ENCODE peak calls at places on chromosomes 16 and 17, in ten cellular contexts. P is BJ; W is CD8-positive, alpha-beta T cell; O is mucosa of descending colon; A is brain microvascular endothelial cell; G is breast epithelium; E is BE2C; X is IMR-90; F is transverse colon; Q is uterus. N is an unnamed sample.

GRCh38 chr16:71895679-71896385 is 501 bp downstream of the IST1 start:
- DNase-seq in F (peak; percentile 45), E (no peak), G (peak; percentile 29), O (no peak), X (peak; percentile 50), W (no peak), P (no peak), A (peak; percentile 20), Q (no peak), N (no peak)

GRCh38 chr17:60749050-60749449 is 71.4 kb downstream of the BCAS3 start:
- DNase-seq in W (no peak), P (no peak), Q (no peak), F (no peak), X (no peak), E (no peak), A (no peak), G (no peak), O (no peak), N (no peak)

GRCh38 chr16:49424961-49425360 is 51.4 kb downstream of the C16orf78 start:
- DNase-seq in P (no peak), F (no peak), E (no peak), W (no peak), G (no peak), O (no peak), A (no peak), Q (no peak), X (no peak), N (no peak)

GRCh38 chr17:45137561-45138305 is 2.2 kb downstream of the ACBD4 start:
- DNase-seq in G (no peak), P (no peak), A (no peak), W (no peak), Q (no peak), E (no peak), O (peak; percentile 75), F (peak; percentile 62), X (no peak), N (no peak)

GRCh38 chr17:82019905-82020873 is 2.5 kb downstream of the CENPX start:
- DNase-seq in E (peak; percentile 86), G (no peak), A (no peak), O (peak; percentile 79), F (peak; percentile 70), Q (no peak), W (no peak), X (peak; percentile 21), P (no peak), N (no peak)

GRCh38 chr16:12097523-12098428 is 121.2 kb downstream of the SNX29 start:
- DNase-seq in X (peak; percentile 84), W (no peak), G (no peak), Q (peak; percentile 31), F (peak; percentile 13), A (no peak), P (peak; percentile 55), E (no peak), O (no peak), N (peak; percentile 43)

GRCh38 chr16:11384184-11384955 is 39.1 kb downstream of the RMI2 start:
- DNase-seq in A (no peak), P (no peak), E (no peak), W (no peak), X (no peak), G (no peak), Q (no peak), F (no peak), O (no peak), N (no peak)

GRCh38 chr16:53073053-53073452 is 18.3 kb downstream of the CHD9 start:
- DNase-seq in G (no peak), P (no peak), F (no peak), A (no peak), O (no peak), X (no peak), E (no peak), W (no peak), Q (no peak), N (no peak)

GRCh38 chr16:23132921-23133532 is 16.2 kb downstream of the USP31 start:
- DNase-seq in G (no peak), P (no peak), E (no peak), F (peak; percentile 14), O (no peak), Q (peak; percentile 91), W (no peak), A (no peak), X (peak; percentile 28), N (peak; percentile 30)
- H3K4me3 ChIP-seq in G (peak overlapping the region; percentile 17), P (no peak overlapping the region), E (no peak overlapping the region), F (no peak overlapping the region), O (no peak overlapping the region), Q (peak overlapping the region; percentile 30), W (no peak overlapping the region), A (no peak overlapping the region), X (no peak overlapping the region), N (peak overlapping the region; percentile 25)

GRCh38 chr17:77695386-77695785 is 263.1 kb upstream of the TNRC6C start:
- DNase-seq in E (no peak), A (no peak), F (no peak), W (no peak), X (no peak), G (no peak), P (no peak), Q (no peak), O (no peak), N (no peak)

GRCh38 chr17:77697480-77698400 is 260.8 kb upstream of the TNRC6C start:
- DNase-seq in E (no peak), X (no peak), O (no peak), A (no peak), P (no peak), G (no peak), F (no peak), W (no peak), Q (no peak), N (no peak)

GRCh38 chr17:77696720-77697460 is 261.6 kb upstream of the TNRC6C start:
- DNase-seq in F (no peak), E (no peak), O (no peak), P (no peak), Q (peak; percentile 52), G (no peak), W (no peak), A (no peak), X (no peak), N (no peak)

GRCh38 chr17:77694391-77695363 is 263.8 kb upstream of the TNRC6C start:
- DNase-seq in A (no peak), W (no peak), X (no peak), G (no peak), E (no peak), O (no peak), P (no peak), F (no peak), Q (no peak), N (no peak)

GRCh38 chr17:77696151-77696719 is 262.3 kb upstream of the TNRC6C start:
- DNase-seq in G (no peak), W (no peak), P (no peak), O (no peak), X (no peak), A (no peak), F (no peak), Q (no peak), E (no peak), N (no peak)
- H3K4me3 ChIP-seq in G (peak overlapping the region; percentile 35), W (peak overlapping the region; percentile 4), P (no peak overlapping the region), O (no peak overlapping the region), X (no peak overlapping the region), A (no peak overlapping the region), F (no peak overlapping the region), Q (peak overlapping the region; percentile 9), E (no peak overlapping the region), N (no peak overlapping the region)

DNA sequence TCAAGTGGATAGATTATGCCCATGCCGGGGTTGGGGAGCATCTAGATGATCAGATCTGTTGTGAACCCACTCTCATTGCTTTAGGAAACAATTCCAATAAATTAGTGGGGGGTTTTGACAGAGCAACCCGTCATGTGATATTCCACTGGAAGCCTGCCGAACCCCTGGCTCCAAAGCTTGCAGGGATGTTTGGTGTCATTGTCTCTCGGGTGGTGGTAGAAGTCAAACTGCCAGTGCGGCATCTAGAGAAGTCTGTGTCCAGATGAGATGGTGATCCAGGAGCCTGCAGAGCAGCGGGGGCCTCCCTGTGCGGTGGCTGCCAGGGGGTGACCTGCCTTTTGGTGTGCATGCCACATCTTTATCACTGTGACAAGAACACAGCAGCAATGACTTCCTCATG is 91.7 kb downstream of the SHISA6 start:
- DNase-seq in F (no peak), W (no peak), X (no peak), E (no peak), O (no peak), G (no peak), P (no peak), A (no peak), Q (no peak), N (no peak)
- H3K4me3 ChIP-seq in F (no peak overlapping the region), W (no peak overlapping the region), X (no peak overlapping the region), E (no peak overlapping the region), O (no peak overlapping the region), G (no peak overlapping the region), P (no peak overlapping the region), A (no peak overlapping the region), Q (no peak overlapping the region), N (no peak overlapping the region)

DNA sequence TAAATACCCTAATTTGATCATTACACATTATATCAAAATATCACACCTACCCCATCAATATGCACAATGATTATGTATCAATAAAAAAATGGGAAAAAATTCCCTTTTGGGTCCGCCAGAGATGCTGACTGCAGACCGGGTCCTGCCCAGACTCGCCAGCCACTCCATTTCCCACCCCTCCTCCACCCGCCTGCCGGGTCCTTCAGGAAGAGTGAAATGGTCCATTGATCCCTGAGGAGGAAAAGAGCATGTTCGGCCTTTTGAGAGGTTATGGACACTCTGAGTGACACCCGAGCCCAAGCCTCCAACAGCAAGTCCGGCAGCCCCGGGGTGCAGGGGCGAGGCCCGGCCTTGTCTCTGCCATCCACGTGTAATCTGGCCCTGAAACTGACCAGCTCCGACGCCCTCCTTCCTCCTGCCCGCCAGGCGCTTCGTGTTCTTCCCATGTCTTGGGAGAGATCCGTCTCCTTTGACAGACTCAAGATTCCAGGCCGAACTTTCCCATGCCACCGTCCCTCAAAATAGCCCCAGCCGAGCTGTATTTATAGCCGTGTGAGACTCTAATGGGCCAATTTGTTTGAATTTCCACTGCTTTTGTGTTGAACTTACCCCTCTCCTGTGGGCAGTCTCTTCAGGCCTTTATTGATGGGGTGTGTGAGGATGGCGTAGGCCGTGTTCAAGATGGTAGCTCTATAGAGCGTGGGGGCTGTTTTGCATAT is 124.1 kb upstream of the ZFHX3 start:
- DNase-seq in G (no peak), P (no peak), A (no peak), X (no peak), O (peak; percentile 38), W (no peak), E (no peak), F (no peak), Q (no peak), N (no peak)
- H3K4me3 ChIP-seq in G (no peak overlapping the region), P (no peak overlapping the region), A (no peak overlapping the region), X (no peak overlapping the region), O (no peak overlapping the region), W (no peak overlapping the region), E (no peak overlapping the region), F (no peak overlapping the region), Q (no peak overlapping the region), N (no peak overlapping the region)

GRCh38 chr17:47204722-47205418 is 4.3 kb upstream of the MYL4 start:
- DNase-seq in E (no peak), W (no peak), P (no peak), O (no peak), F (no peak), A (no peak), X (peak; percentile 47), Q (no peak), G (no peak), N (no peak)
- H3K4me3 ChIP-seq in E (no peak overlapping the region), W (peak overlapping the region; percentile 18), P (no peak overlapping the region), O (no peak overlapping the region), F (no peak overlapping the region), A (no peak overlapping the region), X (no peak overlapping the region), Q (no peak overlapping the region), G (peak overlapping the region; percentile 46), N (no peak overlapping the region)